ENCODE peak calls at places on chromosome 2, in nine cellular contexts. K, G, B, H, C, U, N, M and Z are unnamed samples. For H3K27me3, the result is how much of the 10 kb centered on the place peaks cover.

GRCh38 chr2:191705726-191706125 is 27.8 kb downstream of the NABP1 start:
- DNase-seq in K (no peak), G (no peak), B (no peak), H (no peak), C (no peak), U (no peak), N (no peak), M (no peak), Z (no peak)

GRCh38 chr2:61710711-61711110 is 143.1 kb downstream of the FAM161A start:
- DNase-seq in K (no peak), G (no peak), B (no peak), H (no peak), C (no peak), U (no peak), N (no peak), M (no peak), Z (no peak)

GRCh38 chr2:113056501-113056900 is 2.5 kb upstream of the IL36RN start:
- DNase-seq in K (no peak), G (no peak), B (no peak), H (no peak), C (no peak), U (no peak), N (no peak), M (no peak), Z (no peak)

GRCh38 chr2:160583162-160583522 is 89.5 kb upstream of the RBMS1 start:
- DNase-seq in K (no peak), G (no peak), B (peak), H (no peak), C (peak), U (peak), N (no peak), M (peak), Z (no peak)

GRCh38 chr2:25103287-25103871 is 61.5 kb downstream of the EFR3B start:
- DNase-seq in K (no peak), G (no peak), B (peak), H (no peak), C (no peak), U (peak), N (no peak), M (no peak), Z (no peak)

GRCh38 chr2:213149332-213149875 is 2.0 kb downstream of the IKZF2 start:
- DNase-seq in K (no peak), G (no peak), B (peak), H (no peak), C (no peak), U (no peak), N (no peak), M (no peak), Z (no peak)

GRCh38 chr2:160970052-160970846 is 190.0 kb upstream of the TANK start:
- DNase-seq in K (no peak), G (no peak), B (peak), H (peak), C (peak), U (peak), N (peak), M (peak), Z (peak)

GRCh38 chr2:73830871-73831401 is 2.2 kb downstream of the STAMBP start:
- DNase-seq in K (peak), G (no peak), B (peak), H (no peak), C (no peak), U (peak), N (no peak), M (peak), Z (no peak)

GRCh38 chr2:146077156-146077555 is 1557.2 kb upstream of the ZEB2 start:
- DNase-seq in K (no peak), G (no peak), B (peak), H (no peak), C (no peak), U (peak), N (no peak), M (no peak), Z (no peak)

GRCh38 chr2:64283641-64284371 is 139.6 kb upstream of the PELI1 start:
- DNase-seq in K (peak), G (no peak), B (no peak), H (no peak), C (no peak), U (no peak), N (no peak), M (peak), Z (no peak)

GRCh38 chr2:171894612-171894947 is 536 bp upstream of the SLC25A12 start:
- DNase-seq in K (no peak), G (no peak), B (no peak), H (no peak), C (no peak), U (no peak), N (no peak), M (no peak), Z (no peak)

GRCh38 chr2:144702051-144702450 is 182.1 kb upstream of the ZEB2 start:
- DNase-seq in K (no peak), G (no peak), B (no peak), H (no peak), C (no peak), U (no peak), N (no peak), M (no peak), Z (no peak)

GRCh38 chr2:232522014-232522854 is 2.0 kb downstream of the PRSS56 start:
- DNase-seq in K (peak), G (peak), B (no peak), H (peak), C (peak), U (peak), N (peak), M (peak), Z (peak)

GRCh38 chr2:102032368-102033027 is 40.7 kb downstream of the IL1R2 start:
- DNase-seq in K (no peak), G (no peak), B (peak), H (no peak), C (no peak), U (no peak), N (no peak), M (no peak), Z (no peak)

GRCh38 chr2:32652555-32653209 is 24.8 kb downstream of the TTC27 start:
- DNase-seq in K (no peak), G (no peak), B (peak), H (no peak), C (no peak), U (no peak), N (no peak), M (no peak), Z (no peak)

GRCh38 chr2:219772697-219773096 is 145.3 kb downstream of the SLC4A3 start:
- DNase-seq in K (no peak), G (no peak), B (no peak), H (no peak), C (no peak), U (no peak), N (no peak), M (no peak), Z (no peak)

GRCh38 chr2:31397099-31397498 is 17.4 kb downstream of the XDH start:
- DNase-seq in K (no peak), G (no peak), B (no peak), H (no peak), C (no peak), U (no peak), N (peak), M (no peak), Z (no peak)

GRCh38 chr2:1606421-1607235 is 137.7 kb downstream of the PXDN start:
- DNase-seq in K (no peak), G (no peak), B (peak), H (no peak), C (no peak), U (no peak), N (no peak), M (no peak), Z (no peak)

GRCh38 chr2:100270381-100271146 is 51.7 kb downstream of the LONRF2 start:
- DNase-seq in K (no peak), G (no peak), B (no peak), H (no peak), C (no peak), U (no peak), N (no peak), M (no peak), Z (no peak)

GRCh38 chr2:203484266-203485112 is 50.6 kb downstream of the RAPH1 start:
- DNase-seq in K (peak), G (no peak), B (peak), H (peak), C (peak), U (peak), N (peak), M (peak), Z (peak)

GRCh38 chr2:174683392-174683759 is 80.9 kb downstream of the CHRNA1 start:
- DNase-seq in K (peak), G (no peak), B (peak), H (peak), C (peak), U (no peak), N (no peak), M (peak), Z (no peak)

GRCh38 chr2:83686863-83687262 is 772.2 kb downstream of the SUCLG1 start:
- DNase-seq in K (no peak), G (no peak), B (no peak), H (no peak), C (no peak), U (no peak), N (no peak), M (no peak), Z (no peak)

GRCh38 chr2:2234398-2234797 is 96.7 kb downstream of the MYT1L start:
- DNase-seq in K (no peak), G (no peak), B (no peak), H (no peak), C (peak), U (no peak), N (no peak), M (no peak), Z (no peak)

GRCh38 chr2:221767106-221767878 is 195.2 kb upstream of the EPHA4 start:
- DNase-seq in K (no peak), G (no peak), B (peak), H (no peak), C (no peak), U (no peak), N (no peak), M (peak), Z (no peak)

GRCh38 chr2:232502901-232503791 is 15.5 kb upstream of the ECEL1 start:
- DNase-seq in K (peak), G (no peak), B (peak), H (peak), C (peak), U (no peak), N (peak), M (no peak), Z (no peak)

GRCh38 chr2:43459455-43459854 is 136.4 kb downstream of the THADA start:
- DNase-seq in K (no peak), G (no peak), B (peak), H (no peak), C (no peak), U (peak), N (no peak), M (peak), Z (no peak)

GRCh38 chr2:74399785-74400184 is 19.7 kb upstream of the DCTN1 start:
- DNase-seq in K (peak), G (no peak), B (peak), H (no peak), C (peak), U (peak), N (no peak), M (peak), Z (no peak)

GRCh38 chr2:53500181-53500580 is 267.4 kb upstream of the CHAC2 start:
- DNase-seq in K (no peak), G (no peak), B (peak), H (no peak), C (no peak), U (peak), N (peak), M (no peak), Z (no peak)

GRCh38 chr2:120445431-120446143 is 99.7 kb downstream of the INHBB start:
- DNase-seq in K (no peak), G (no peak), B (peak), H (no peak), C (no peak), U (peak), N (peak), M (no peak), Z (no peak)

GRCh38 chr2:191333911-191334357 is 88.7 kb downstream of the MYO1B start:
- DNase-seq in K (no peak), G (no peak), B (peak), H (no peak), C (no peak), U (no peak), N (no peak), M (no peak), Z (no peak)

DNA sequence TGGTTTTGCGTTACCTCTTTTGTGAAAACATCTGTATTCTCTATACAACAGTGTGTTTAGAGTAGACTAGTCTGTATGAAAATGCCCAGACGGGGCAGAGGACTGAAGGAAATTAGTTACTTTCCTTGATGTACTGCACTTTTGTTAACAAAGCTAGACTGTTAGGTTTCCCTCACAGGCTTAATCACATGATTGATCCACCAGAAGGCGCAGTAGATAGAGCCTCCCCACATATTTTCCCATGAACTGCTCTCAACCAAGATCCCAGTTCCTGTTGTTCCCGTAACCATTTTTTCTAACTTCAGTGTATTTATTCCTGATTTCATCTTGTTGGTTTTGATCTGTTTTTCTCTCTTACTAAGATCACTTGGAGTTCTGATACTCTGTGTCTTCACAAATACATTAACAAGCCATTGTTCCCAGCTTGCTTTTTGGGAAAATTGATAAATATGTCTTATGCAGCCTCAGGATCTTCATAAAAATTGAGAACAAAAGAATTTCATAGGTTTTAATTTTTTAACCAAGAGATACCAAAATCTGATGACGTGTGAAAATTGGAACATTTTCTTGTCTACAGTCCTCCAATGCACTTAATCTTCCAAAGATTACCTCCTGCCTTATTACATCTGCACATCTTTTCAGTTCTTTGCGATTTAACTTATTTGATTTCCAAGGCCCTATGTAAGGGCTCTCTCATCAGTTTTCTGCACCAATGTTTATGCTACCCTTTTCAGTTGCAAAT is 2.9 kb downstream of the MRPL35 start:
- DNase-seq in K (no peak), G (no peak), B (no peak), H (no peak), C (no peak), U (no peak), N (no peak), M (peak), Z (no peak)
- H3K27me3 ChIP-seq in K (under half), G (under half), B (under half), H (under half), C (under half), U (under half), N (under half), M (under half), Z (under half)

GRCh38 chr2:176148758-176149483 is 2.4 kb upstream of the HOXD4 start:
- DNase-seq in K (no peak), G (no peak), B (no peak), H (no peak), C (no peak), U (no peak), N (no peak), M (no peak), Z (no peak)
- H3K27me3 ChIP-seq in K (half or more), G (under half), B (half or more), H (half or more), C (half or more), U (under half), N (half or more), M (under half), Z (half or more)

DNA sequence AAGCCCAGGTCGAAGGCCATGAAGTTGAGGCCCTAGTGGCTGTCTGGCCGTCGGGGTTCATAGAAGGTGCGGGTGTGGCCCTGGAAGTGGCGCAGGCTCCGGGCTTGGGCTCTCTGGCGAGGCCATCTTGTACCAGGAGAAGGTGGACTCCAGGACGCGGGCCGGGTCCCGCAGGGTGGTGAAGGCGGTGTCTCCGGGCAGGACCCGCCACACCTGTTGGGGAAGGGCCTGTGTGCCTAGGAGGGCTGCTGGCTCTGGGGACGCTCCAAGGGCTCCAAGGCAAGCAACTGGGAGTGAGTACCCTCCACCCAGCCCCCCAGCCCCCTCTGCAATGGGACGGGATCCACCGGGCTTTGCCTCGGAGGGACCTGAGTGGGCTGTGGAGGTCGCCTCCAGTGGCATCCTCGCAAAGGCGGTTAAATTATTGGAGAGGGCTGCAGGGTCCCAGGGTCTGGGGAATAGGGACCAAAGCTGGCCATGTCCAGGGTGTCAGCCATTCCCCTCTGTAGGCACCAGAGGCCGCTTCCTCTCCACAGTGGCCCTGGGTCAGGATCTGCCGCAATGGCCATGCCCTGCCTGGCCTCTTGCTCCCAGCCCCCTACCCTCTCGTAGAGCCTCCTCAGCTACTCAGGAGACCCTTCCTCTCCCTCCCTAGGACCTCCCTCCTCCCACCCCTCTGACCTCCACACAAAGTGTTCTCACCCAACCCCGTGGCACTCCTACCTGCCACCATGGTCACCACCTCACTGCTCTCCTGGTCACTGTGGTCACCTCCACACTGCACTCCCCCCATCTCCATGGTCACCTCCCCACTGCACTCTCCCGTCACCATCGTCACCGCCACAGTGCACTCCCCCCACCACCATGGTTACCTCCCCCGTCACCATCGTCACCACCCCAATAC is 10.3 kb downstream of the AQP12A start:
- DNase-seq in K (no peak), G (peak), B (no peak), H (no peak), C (no peak), U (no peak), N (no peak), M (no peak), Z (no peak)
- H3K27me3 ChIP-seq in K (under half), G (under half), B (under half), H (under half), C (under half), U (under half), N (under half), M (under half), Z (under half)

GRCh38 chr2:19358242-19359020 is at the start of gene OSR1:
- DNase-seq in K (no peak), G (peak), B (peak), H (peak), C (peak), U (peak), N (peak), M (peak), Z (peak)
- H3K27me3 ChIP-seq in K (half or more), G (under half), B (under half), H (half or more), C (half or more), U (under half), N (under half), M (half or more), Z (half or more)

DNA sequence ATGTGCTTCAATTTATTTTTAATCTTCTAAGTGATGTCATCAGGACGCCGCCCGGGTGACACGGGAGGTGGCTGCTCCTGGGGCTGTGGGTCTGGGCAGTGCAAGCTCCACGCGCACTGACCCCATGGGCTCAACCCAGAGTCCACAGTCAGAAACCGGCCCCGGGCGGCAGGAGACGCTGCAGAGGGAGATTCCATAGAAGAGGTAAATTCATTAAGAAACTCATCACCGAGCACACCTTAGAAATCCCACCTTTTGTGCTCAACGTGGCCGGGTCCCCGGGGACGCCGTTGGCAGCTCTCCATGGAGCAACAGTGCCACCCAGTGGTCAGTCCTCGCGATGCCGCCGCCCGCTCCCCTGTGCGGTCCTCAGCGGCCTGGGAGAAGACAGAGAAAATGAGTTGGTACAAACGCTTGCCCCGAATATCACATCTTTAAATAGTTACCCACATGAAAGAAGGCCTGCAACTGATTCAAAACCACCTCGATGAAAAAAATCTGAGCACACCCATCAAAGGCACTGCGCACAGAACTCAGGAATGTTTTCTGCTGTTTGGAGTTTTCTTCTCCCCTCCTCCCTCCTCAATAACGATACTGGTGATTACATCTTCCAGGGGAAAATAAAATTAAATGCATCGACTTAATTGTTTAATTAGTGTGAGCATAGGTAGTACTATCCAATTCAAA is 92.6 kb downstream of the CMPK2 start:
- DNase-seq in K (peak), G (peak), B (peak), H (peak), C (peak), U (peak), N (peak), M (peak), Z (peak)
- H3K27me3 ChIP-seq in K (under half), G (under half), B (under half), H (under half), C (under half), U (under half), N (under half), M (under half), Z (under half)

DNA sequence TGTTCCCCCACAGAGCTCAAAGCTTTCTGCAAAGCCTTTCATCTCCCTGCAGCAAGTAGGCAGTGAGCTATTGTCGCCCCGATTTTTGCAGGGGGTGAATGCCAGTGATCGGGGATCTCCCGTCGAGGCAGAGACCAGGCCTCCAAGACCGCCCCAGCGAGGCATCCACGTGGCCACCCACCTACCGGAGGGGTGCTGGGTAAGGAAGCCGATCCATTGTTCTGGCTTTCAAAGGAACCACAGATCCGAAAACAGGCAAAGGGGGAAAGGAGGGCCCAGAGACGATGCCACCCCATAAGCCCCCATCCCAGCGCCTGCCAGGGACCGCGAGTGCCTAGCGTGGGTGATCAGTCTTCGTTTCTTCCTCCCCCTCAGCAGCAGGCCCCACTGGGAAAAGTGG is 2.4 kb downstream of the ADRA2B start:
- DNase-seq in K (no peak), G (peak), B (no peak), H (no peak), C (no peak), U (no peak), N (no peak), M (no peak), Z (no peak)
- H3K27me3 ChIP-seq in K (under half), G (under half), B (half or more), H (under half), C (under half), U (under half), N (under half), M (under half), Z (under half)